ENCODE peak calls at places on chromosomes 6 and 20, in seven cellular contexts. One of them, this sample, is unnamed.
A peak's percentile ranks its signal among the peaks of the same experiment; 100 is the strongest.

GRCh38 chr6:63611560-63611959 is 24.0 kb upstream of the PHF3 start:
- DNase-seq in heart right ventricle: no peak
- DNase-seq in GM23338: no peak
- DNase-seq in HL-60: no peak
- DNase-seq in left ventricle myocardium inferior: no peak
- DNase-seq in HCT116: no peak
- DNase-seq in thoracic aorta: no peak
- DNase-seq in this sample: no peak

GRCh38 chr6:31355540-31355988 is 1.4 kb downstream of the HLA-B start:
- DNase-seq in left ventricle myocardium inferior: no peak
- DNase-seq in HL-60: peak; percentile 16
- DNase-seq in heart right ventricle: no peak
- DNase-seq in HCT116: no peak
- DNase-seq in GM23338: no peak
- DNase-seq in thoracic aorta: no peak
- DNase-seq in this sample: no peak

GRCh38 chr20:3452690-3453089 is 18.1 kb upstream of the ATRN start:
- DNase-seq in heart right ventricle: no peak
- DNase-seq in HL-60: no peak
- DNase-seq in GM23338: no peak
- DNase-seq in left ventricle myocardium inferior: no peak
- DNase-seq in thoracic aorta: no peak
- DNase-seq in HCT116: no peak
- DNase-seq in this sample: no peak

GRCh38 chr6:72522735-72523141 is 99.1 kb upstream of the KCNQ5 start:
- DNase-seq in HCT116: no peak
- DNase-seq in GM23338: peak; percentile 77
- DNase-seq in thoracic aorta: no peak
- DNase-seq in HL-60: no peak
- DNase-seq in heart right ventricle: no peak
- DNase-seq in left ventricle myocardium inferior: no peak
- DNase-seq in this sample: no peak

GRCh38 chr20:50373674-50374286 is 136.4 kb upstream of the PTPN1 start:
- DNase-seq in GM23338: peak; percentile 31
- DNase-seq in thoracic aorta: no peak
- DNase-seq in HCT116: no peak
- DNase-seq in heart right ventricle: no peak
- DNase-seq in left ventricle myocardium inferior: no peak
- DNase-seq in HL-60: no peak
- DNase-seq in this sample: no peak

GRCh38 chr6:136788069-136788902 is 4.0 kb downstream of the MAP3K5 start:
- DNase-seq in thoracic aorta: no peak
- DNase-seq in GM23338: no peak
- DNase-seq in left ventricle myocardium inferior: no peak
- DNase-seq in HCT116: no peak
- DNase-seq in HL-60: no peak
- DNase-seq in heart right ventricle: no peak
- DNase-seq in this sample: no peak

GRCh38 chr6:34696189-34696738 is 303 bp downstream of the ILRUN start:
- DNase-seq in HCT116: no peak
- DNase-seq in heart right ventricle: peak; percentile 70
- DNase-seq in GM23338: no peak
- DNase-seq in left ventricle myocardium inferior: peak; percentile 58
- DNase-seq in thoracic aorta: no peak
- DNase-seq in HL-60: no peak
- DNase-seq in this sample: peak; percentile 68

GRCh38 chr6:131660195-131660594 is 23.1 kb downstream of the ENPP3 start:
- DNase-seq in HCT116: peak; percentile 45
- DNase-seq in HL-60: peak; percentile 37
- DNase-seq in GM23338: no peak
- DNase-seq in thoracic aorta: no peak
- DNase-seq in left ventricle myocardium inferior: no peak
- DNase-seq in heart right ventricle: no peak
- DNase-seq in this sample: no peak

GRCh38 chr20:63177785-63178444 is 38.0 kb downstream of the YTHDF1 start:
- DNase-seq in HL-60: no peak
- DNase-seq in GM23338: no peak
- DNase-seq in HCT116: no peak
- DNase-seq in heart right ventricle: no peak
- DNase-seq in thoracic aorta: no peak
- DNase-seq in left ventricle myocardium inferior: no peak
- DNase-seq in this sample: no peak

GRCh38 chr6:41027799-41028617 is 11.0 kb downstream of the UNC5CL start:
- DNase-seq in thoracic aorta: peak; percentile 47
- DNase-seq in heart right ventricle: peak; percentile 90
- DNase-seq in HCT116: peak; percentile 35
- DNase-seq in left ventricle myocardium inferior: peak; percentile 89
- DNase-seq in HL-60: peak; percentile 50
- DNase-seq in GM23338: peak; percentile 88
- DNase-seq in this sample: peak; percentile 82

GRCh38 chr6:15247750-15248450 is 2.0 kb downstream of the JARID2 start:
- DNase-seq in HL-60: no peak
- DNase-seq in heart right ventricle: peak; percentile 65
- DNase-seq in left ventricle myocardium inferior: peak; percentile 61
- DNase-seq in thoracic aorta: no peak
- DNase-seq in GM23338: peak; percentile 66
- DNase-seq in HCT116: no peak
- DNase-seq in this sample: peak; percentile 58

GRCh38 chr6:148164645-148165044 is 178.0 kb upstream of the SASH1 start:
- DNase-seq in heart right ventricle: no peak
- DNase-seq in GM23338: no peak
- DNase-seq in thoracic aorta: no peak
- DNase-seq in HL-60: no peak
- DNase-seq in left ventricle myocardium inferior: no peak
- DNase-seq in HCT116: no peak
- DNase-seq in this sample: no peak

GRCh38 chr6:150347845-150348244 is 21.0 kb upstream of the IYD start:
- DNase-seq in thoracic aorta: no peak
- DNase-seq in left ventricle myocardium inferior: no peak
- DNase-seq in HL-60: no peak
- DNase-seq in HCT116: no peak
- DNase-seq in GM23338: no peak
- DNase-seq in heart right ventricle: no peak
- DNase-seq in this sample: no peak

GRCh38 chr6:88377976-88378580 is 211.9 kb upstream of the CNR1 start:
- DNase-seq in left ventricle myocardium inferior: no peak
- DNase-seq in HL-60: no peak
- DNase-seq in HCT116: no peak
- DNase-seq in thoracic aorta: no peak
- DNase-seq in heart right ventricle: no peak
- DNase-seq in GM23338: no peak
- DNase-seq in this sample: no peak

GRCh38 chr6:81613606-81614005 is 138.9 kb downstream of the TENT5A start:
- DNase-seq in GM23338: no peak
- DNase-seq in left ventricle myocardium inferior: no peak
- DNase-seq in thoracic aorta: no peak
- DNase-seq in HCT116: no peak
- DNase-seq in heart right ventricle: no peak
- DNase-seq in HL-60: peak; percentile 1
- DNase-seq in this sample: no peak

GRCh38 chr6:18497006-18497405 is 109.9 kb downstream of the RNF144B start:
- DNase-seq in HL-60: no peak
- DNase-seq in thoracic aorta: no peak
- DNase-seq in heart right ventricle: no peak
- DNase-seq in left ventricle myocardium inferior: no peak
- DNase-seq in HCT116: no peak
- DNase-seq in GM23338: no peak
- DNase-seq in this sample: no peak

GRCh38 chr6:44072452-44072958 is 54.7 kb downstream of the MRPL14 start:
- DNase-seq in HCT116: no peak
- DNase-seq in left ventricle myocardium inferior: no peak
- DNase-seq in heart right ventricle: no peak
- DNase-seq in thoracic aorta: no peak
- DNase-seq in GM23338: no peak
- DNase-seq in HL-60: no peak
- DNase-seq in this sample: no peak
- H3K4me3 ChIP-seq in HCT116: peak overlapping the region; percentile 33
- H3K4me3 ChIP-seq in left ventricle myocardium inferior: peak overlapping the region; percentile 67
- H3K4me3 ChIP-seq in heart right ventricle: peak overlapping the region; percentile 60
- H3K4me3 ChIP-seq in thoracic aorta: peak overlapping the region; percentile 77
- H3K4me3 ChIP-seq in GM23338: peak overlapping the region; percentile 73
- H3K4me3 ChIP-seq in HL-60: no peak overlapping the region
- H3K4me3 ChIP-seq in this sample: peak overlapping the region; percentile 51

GRCh38 chr20:21569586-21569985 is 55.7 kb upstream of the NKX2-2 start:
- DNase-seq in HCT116: no peak
- DNase-seq in thoracic aorta: no peak
- DNase-seq in HL-60: no peak
- DNase-seq in heart right ventricle: no peak
- DNase-seq in GM23338: no peak
- DNase-seq in left ventricle myocardium inferior: no peak
- DNase-seq in this sample: no peak

GRCh38 chr20:21562656-21563055 is 48.8 kb upstream of the NKX2-2 start:
- DNase-seq in left ventricle myocardium inferior: no peak
- DNase-seq in GM23338: no peak
- DNase-seq in heart right ventricle: no peak
- DNase-seq in thoracic aorta: no peak
- DNase-seq in HL-60: no peak
- DNase-seq in HCT116: no peak
- DNase-seq in this sample: no peak

GRCh38 chr20:21559305-21559704 is 45.4 kb upstream of the NKX2-2 start:
- DNase-seq in left ventricle myocardium inferior: no peak
- DNase-seq in thoracic aorta: no peak
- DNase-seq in HCT116: no peak
- DNase-seq in GM23338: no peak
- DNase-seq in HL-60: no peak
- DNase-seq in heart right ventricle: no peak
- DNase-seq in this sample: no peak

GRCh38 chr20:21564127-21564773 is 50.4 kb upstream of the NKX2-2 start:
- DNase-seq in HL-60: no peak
- DNase-seq in left ventricle myocardium inferior: no peak
- DNase-seq in HCT116: no peak
- DNase-seq in GM23338: no peak
- DNase-seq in heart right ventricle: no peak
- DNase-seq in thoracic aorta: no peak
- DNase-seq in this sample: no peak
- TF ChIP-seq CTCF in HL-60: no peak
- TF ChIP-seq CTCF in left ventricle myocardium inferior: no peak
- TF ChIP-seq CTCF in HCT116: no peak
- TF ChIP-seq CTCF in GM23338: no peak
- TF ChIP-seq CTCF in heart right ventricle: no peak
- TF ChIP-seq CTCF in thoracic aorta: no peak
- TF ChIP-seq CTCF in this sample: no peak

DNA sequence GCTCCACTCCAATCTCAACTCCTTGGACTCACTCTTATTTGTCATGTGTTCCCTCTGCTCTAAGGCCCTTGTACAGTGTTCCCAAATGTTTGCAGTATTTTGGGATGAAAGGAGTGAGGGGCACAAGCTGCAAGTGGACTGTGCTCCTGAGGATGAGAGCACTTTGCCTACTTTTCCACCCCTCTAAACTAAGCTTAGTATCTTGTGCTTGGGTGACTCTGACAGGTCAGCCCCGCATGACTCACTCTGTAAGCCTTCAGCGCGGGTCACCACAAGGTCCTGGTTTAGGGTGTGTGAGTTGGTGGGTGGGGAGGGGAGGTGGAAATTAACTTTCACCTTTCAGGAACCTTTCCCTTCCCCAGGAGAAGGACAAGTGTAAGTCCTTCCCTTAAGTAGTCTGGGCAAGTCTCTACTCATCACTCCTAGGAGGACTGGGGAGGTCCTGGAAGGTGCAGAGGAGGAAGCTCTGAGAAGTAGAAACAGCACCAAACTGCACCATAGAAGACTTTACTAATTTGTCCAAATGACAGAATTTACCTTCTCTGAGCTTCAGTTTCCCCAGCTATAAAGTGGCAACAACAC is 68.8 kb upstream of the EPB41L1 start:
- DNase-seq in left ventricle myocardium inferior: no peak
- DNase-seq in HL-60: no peak
- DNase-seq in thoracic aorta: no peak
- DNase-seq in GM23338: no peak
- DNase-seq in heart right ventricle: no peak
- DNase-seq in HCT116: peak; percentile 84
- DNase-seq in this sample: no peak
- H3K4me3 ChIP-seq in left ventricle myocardium inferior: no peak overlapping the region
- H3K4me3 ChIP-seq in HL-60: no peak overlapping the region
- H3K4me3 ChIP-seq in thoracic aorta: no peak overlapping the region
- H3K4me3 ChIP-seq in GM23338: no peak overlapping the region
- H3K4me3 ChIP-seq in heart right ventricle: no peak overlapping the region
- H3K4me3 ChIP-seq in HCT116: peak overlapping the region; percentile 8
- H3K4me3 ChIP-seq in this sample: no peak overlapping the region

DNA sequence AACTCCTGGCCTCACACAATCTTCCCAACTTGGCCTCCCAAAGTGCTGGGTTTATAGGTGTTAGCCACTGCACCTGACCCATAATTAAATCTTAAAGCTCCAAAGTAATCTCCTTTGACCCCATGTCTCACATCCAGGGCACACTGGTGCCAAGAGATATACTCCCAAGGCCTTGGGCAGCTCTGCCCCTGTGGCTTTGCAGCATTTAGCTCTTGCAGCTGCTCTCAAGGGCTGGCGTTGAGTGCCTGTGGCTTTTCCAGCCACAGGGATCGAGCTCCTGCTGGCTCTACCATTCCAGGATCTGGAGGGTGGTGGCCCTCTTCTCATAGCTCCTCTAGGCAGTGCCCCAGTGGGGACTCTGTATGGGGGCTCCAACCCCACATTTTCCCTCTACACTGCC is 49.3 kb upstream of the CD2AP start:
- DNase-seq in HCT116: no peak
- DNase-seq in GM23338: no peak
- DNase-seq in left ventricle myocardium inferior: no peak
- DNase-seq in thoracic aorta: no peak
- DNase-seq in HL-60: no peak
- DNase-seq in heart right ventricle: no peak
- DNase-seq in this sample: no peak
- TF ChIP-seq CTCF in HCT116: no peak
- TF ChIP-seq CTCF in GM23338: no peak
- TF ChIP-seq CTCF in left ventricle myocardium inferior: no peak
- TF ChIP-seq CTCF in thoracic aorta: no peak
- TF ChIP-seq CTCF in HL-60: no peak
- TF ChIP-seq CTCF in heart right ventricle: no peak
- TF ChIP-seq CTCF in this sample: no peak

DNA sequence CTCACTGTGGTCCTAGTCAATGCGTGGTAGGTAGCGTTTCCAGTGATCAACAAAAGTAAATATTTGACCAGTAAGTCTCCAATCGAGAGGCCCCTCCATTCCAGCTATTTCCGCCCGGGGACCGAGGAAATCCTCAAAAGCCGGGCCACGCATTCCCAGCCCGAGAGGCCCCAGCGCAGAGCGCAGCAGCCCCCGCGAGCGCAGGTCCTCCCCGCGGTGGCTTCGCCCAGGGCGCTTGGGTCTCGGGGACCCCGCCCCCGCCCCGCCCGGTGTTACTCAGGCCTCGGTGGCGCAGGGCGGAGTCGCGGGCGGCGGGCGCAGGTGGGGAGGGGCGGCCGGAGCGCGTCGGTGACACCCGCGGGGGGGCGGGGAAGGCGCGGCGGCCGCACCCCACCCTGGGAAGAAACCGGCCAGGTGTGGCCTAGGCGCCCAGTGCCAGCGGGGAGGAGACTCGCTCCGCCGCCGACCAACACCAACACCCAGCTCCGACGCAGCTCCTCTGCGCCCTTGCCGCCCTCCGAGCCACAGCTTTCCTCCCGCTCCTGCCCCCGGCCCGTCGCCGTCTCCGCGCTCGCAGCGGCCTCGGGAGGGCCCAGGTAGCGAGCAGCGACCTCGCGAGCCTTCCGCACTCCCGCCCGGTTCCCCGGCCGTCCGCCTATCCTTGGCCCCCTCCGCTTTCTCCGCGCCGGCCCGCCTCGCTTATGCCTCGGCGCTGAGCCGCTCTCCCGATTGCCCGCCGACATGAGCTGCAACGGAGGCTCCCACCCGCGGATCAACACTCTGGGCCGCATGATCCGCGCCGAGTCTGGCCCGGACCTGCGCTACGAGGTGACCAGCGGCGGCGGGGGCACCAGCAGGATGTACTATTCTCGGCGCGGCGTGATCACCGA is at the start of gene DSP:
- DNase-seq in heart right ventricle: peak; percentile 76
- DNase-seq in thoracic aorta: no peak
- DNase-seq in GM23338: peak; percentile 80
- DNase-seq in left ventricle myocardium inferior: peak; percentile 68
- DNase-seq in HL-60: no peak
- DNase-seq in HCT116: peak; percentile 48
- DNase-seq in this sample: peak; percentile 85
- H3K4me3 ChIP-seq in heart right ventricle: peak within 1 kb of the TSS; percentile 66
- H3K4me3 ChIP-seq in thoracic aorta: peak within 1 kb of the TSS; percentile 74
- H3K4me3 ChIP-seq in GM23338: peak within 1 kb of the TSS; percentile 83
- H3K4me3 ChIP-seq in left ventricle myocardium inferior: peak within 1 kb of the TSS; percentile 75
- H3K4me3 ChIP-seq in HL-60: peak within 1 kb of the TSS; percentile 48
- H3K4me3 ChIP-seq in HCT116: peak within 1 kb of the TSS; percentile 91
- H3K4me3 ChIP-seq in this sample: peak within 1 kb of the TSS; percentile 56